ENCODE peak calls at places on chromosomes 16 and 17, in four cellular contexts. One of them, this sample, is unnamed.

GRCh38 chr16:83215417-83216001 is 588.7 kb downstream of the CDH13 start:
- DNase-seq in ovary: no peak
- DNase-seq in tibial nerve: no peak
- DNase-seq in colonic mucosa: peak
- DNase-seq in this sample: no peak

GRCh38 chr16:88787579-88788314 is 2.7 kb upstream of the PIEZO1 start:
- DNase-seq in colonic mucosa: no peak
- DNase-seq in tibial nerve: no peak
- DNase-seq in ovary: no peak
- DNase-seq in this sample: no peak

GRCh38 chr17:74149597-74150427 is 53.7 kb upstream of the RPL38 start:
- DNase-seq in colonic mucosa: peak
- DNase-seq in ovary: no peak
- DNase-seq in tibial nerve: no peak
- DNase-seq in this sample: peak

GRCh38 chr17:75457047-75457654 is 716 bp downstream of the TMEM94 start:
- DNase-seq in ovary: peak
- DNase-seq in colonic mucosa: peak
- DNase-seq in tibial nerve: no peak
- DNase-seq in this sample: no peak

GRCh38 chr16:23293016-23293415 is 9.1 kb upstream of the SCNN1B start:
- DNase-seq in colonic mucosa: no peak
- DNase-seq in ovary: no peak
- DNase-seq in tibial nerve: no peak
- DNase-seq in this sample: no peak

GRCh38 chr17:45111838-45112237 is 20.5 kb downstream of the PLCD3 start:
- DNase-seq in colonic mucosa: no peak
- DNase-seq in tibial nerve: no peak
- DNase-seq in ovary: no peak
- DNase-seq in this sample: no peak

GRCh38 chr17:9837551-9838471 is 12.1 kb downstream of the GLP2R start:
- DNase-seq in colonic mucosa: no peak
- DNase-seq in tibial nerve: peak
- DNase-seq in ovary: peak
- DNase-seq in this sample: no peak

GRCh38 chr17:29747660-29748059 is 124.9 kb upstream of the CORO6 start:
- DNase-seq in ovary: no peak
- DNase-seq in tibial nerve: no peak
- DNase-seq in colonic mucosa: no peak
- DNase-seq in this sample: no peak

GRCh38 chr16:78925071-78925714 is 675.3 kb downstream of the MAF start:
- DNase-seq in tibial nerve: peak
- DNase-seq in ovary: no peak
- DNase-seq in colonic mucosa: peak
- DNase-seq in this sample: no peak

GRCh38 chr17:36493956-36494355 is 7.5 kb downstream of the ZNHIT3 start:
- DNase-seq in ovary: no peak
- DNase-seq in tibial nerve: no peak
- DNase-seq in colonic mucosa: no peak
- DNase-seq in this sample: no peak

GRCh38 chr16:58094791-58095574 is 34.2 kb downstream of the CFAP20 start:
- DNase-seq in tibial nerve: no peak
- DNase-seq in ovary: no peak
- DNase-seq in colonic mucosa: no peak
- DNase-seq in this sample: no peak

GRCh38 chr17:49318438-49318965 is 43.5 kb downstream of the ZNF652 start:
- DNase-seq in colonic mucosa: no peak
- DNase-seq in ovary: no peak
- DNase-seq in tibial nerve: no peak
- DNase-seq in this sample: no peak

GRCh38 chr17:1471931-1472727 is 16.1 kb upstream of the CRK start:
- DNase-seq in colonic mucosa: no peak
- DNase-seq in ovary: no peak
- DNase-seq in tibial nerve: no peak
- DNase-seq in this sample: no peak

GRCh38 chr17:32536736-32537646 is 50.2 kb downstream of the CDK5R1 start:
- DNase-seq in ovary: no peak
- DNase-seq in tibial nerve: no peak
- DNase-seq in colonic mucosa: no peak
- DNase-seq in this sample: no peak

GRCh38 chr16:75483222-75483621 is 12.0 kb downstream of the CHST6 start:
- DNase-seq in tibial nerve: no peak
- DNase-seq in colonic mucosa: no peak
- DNase-seq in ovary: no peak
- DNase-seq in this sample: no peak

GRCh38 chr16:86630471-86630870 is 52.1 kb downstream of the FOXL1 start:
- DNase-seq in tibial nerve: peak
- DNase-seq in colonic mucosa: no peak
- DNase-seq in ovary: no peak
- DNase-seq in this sample: no peak

GRCh38 chr16:25575363-25575762 is 116.4 kb upstream of the HS3ST4 start:
- DNase-seq in tibial nerve: no peak
- DNase-seq in ovary: no peak
- DNase-seq in colonic mucosa: no peak
- DNase-seq in this sample: no peak

GRCh38 chr17:4520881-4521600 is 22.4 kb downstream of the SPNS2 start:
- DNase-seq in colonic mucosa: no peak
- DNase-seq in ovary: no peak
- DNase-seq in tibial nerve: no peak
- DNase-seq in this sample: no peak

GRCh38 chr17:39194985-39195524 is 2.4 kb downstream of the CACNB1 start:
- DNase-seq in ovary: no peak
- DNase-seq in colonic mucosa: no peak
- DNase-seq in tibial nerve: no peak
- DNase-seq in this sample: no peak

GRCh38 chr17:36529121-36529520 is 5.5 kb downstream of the MYO19 start:
- DNase-seq in colonic mucosa: no peak
- DNase-seq in tibial nerve: no peak
- DNase-seq in ovary: no peak
- DNase-seq in this sample: peak

GRCh38 chr16:52546291-52546941 is 527 bp downstream of the TOX3 start:
- DNase-seq in ovary: no peak
- DNase-seq in tibial nerve: no peak
- DNase-seq in colonic mucosa: peak
- DNase-seq in this sample: no peak

GRCh38 chr17:2034157-2034556 is 4.2 kb downstream of the DPH1 start:
- DNase-seq in colonic mucosa: no peak
- DNase-seq in ovary: no peak
- DNase-seq in tibial nerve: no peak
- DNase-seq in this sample: no peak

GRCh38 chr16:5041604-5042133 is 7.9 kb upstream of the NAGPA start:
- DNase-seq in ovary: no peak
- DNase-seq in tibial nerve: no peak
- DNase-seq in colonic mucosa: no peak
- DNase-seq in this sample: no peak

GRCh38 chr17:67322039-67322787 is 44.2 kb downstream of the PSMD12 start:
- DNase-seq in ovary: no peak
- DNase-seq in tibial nerve: no peak
- DNase-seq in colonic mucosa: no peak
- DNase-seq in this sample: no peak

GRCh38 chr16:13480801-13481200 is 439.2 kb upstream of the ERCC4 start:
- DNase-seq in colonic mucosa: no peak
- DNase-seq in ovary: no peak
- DNase-seq in tibial nerve: no peak
- DNase-seq in this sample: no peak

GRCh38 chr17:7882068-7882467 is 6.5 kb upstream of the CHD3 start:
- DNase-seq in ovary: no peak
- DNase-seq in colonic mucosa: no peak
- DNase-seq in tibial nerve: no peak
- DNase-seq in this sample: no peak
- H3K27ac ChIP-seq in ovary: no peak
- H3K27ac ChIP-seq in colonic mucosa: no peak
- H3K27ac ChIP-seq in tibial nerve: peak
- H3K27ac ChIP-seq in this sample: no peak

GRCh38 chr17:43025766-43026537 is 921 bp downstream of the RND2 start:
- DNase-seq in tibial nerve: no peak
- DNase-seq in colonic mucosa: no peak
- DNase-seq in ovary: peak
- DNase-seq in this sample: no peak
- H3K27ac ChIP-seq in tibial nerve: peak
- H3K27ac ChIP-seq in colonic mucosa: no peak
- H3K27ac ChIP-seq in ovary: peak
- H3K27ac ChIP-seq in this sample: peak

GRCh38 chr17:77696720-77697460 is 261.6 kb upstream of the TNRC6C start:
- DNase-seq in colonic mucosa: no peak
- DNase-seq in tibial nerve: no peak
- DNase-seq in ovary: no peak
- DNase-seq in this sample: peak
- H3K27ac ChIP-seq in colonic mucosa: no peak
- H3K27ac ChIP-seq in tibial nerve: no peak
- H3K27ac ChIP-seq in ovary: no peak
- H3K27ac ChIP-seq in this sample: no peak

GRCh38 chr16:30409125-30410060 is 2.0 kb downstream of the ZNF771 start:
- DNase-seq in tibial nerve: peak
- DNase-seq in colonic mucosa: peak
- DNase-seq in ovary: peak
- DNase-seq in this sample: peak
- H3K27ac ChIP-seq in tibial nerve: peak
- H3K27ac ChIP-seq in colonic mucosa: peak
- H3K27ac ChIP-seq in ovary: no peak
- H3K27ac ChIP-seq in this sample: no peak

GRCh38 chr17:7716299-7716886 is 1.2 kb upstream of the DNAH2 start:
- DNase-seq in tibial nerve: no peak
- DNase-seq in ovary: no peak
- DNase-seq in colonic mucosa: no peak
- DNase-seq in this sample: no peak
- H3K27ac ChIP-seq in tibial nerve: no peak
- H3K27ac ChIP-seq in ovary: no peak
- H3K27ac ChIP-seq in colonic mucosa: no peak
- H3K27ac ChIP-seq in this sample: no peak

GRCh38 chr16:81237282-81237681 is 1.2 kb upstream of the BCO1 start:
- DNase-seq in colonic mucosa: peak
- DNase-seq in tibial nerve: no peak
- DNase-seq in ovary: no peak
- DNase-seq in this sample: no peak

GRCh38 chr16:81241706-81242105 is 3.2 kb downstream of the BCO1 start:
- DNase-seq in ovary: no peak
- DNase-seq in colonic mucosa: no peak
- DNase-seq in tibial nerve: no peak
- DNase-seq in this sample: no peak

GRCh38 chr16:81239722-81240121 is 1.2 kb downstream of the BCO1 start:
- DNase-seq in tibial nerve: no peak
- DNase-seq in colonic mucosa: no peak
- DNase-seq in ovary: no peak
- DNase-seq in this sample: no peak

GRCh38 chr16:81237942-81238295 is 570 bp upstream of the BCO1 start:
- DNase-seq in tibial nerve: no peak
- DNase-seq in ovary: no peak
- DNase-seq in colonic mucosa: no peak
- DNase-seq in this sample: no peak

GRCh38 chr16:81238296-81239011 is at the start of gene BCO1:
- DNase-seq in tibial nerve: peak
- DNase-seq in colonic mucosa: peak
- DNase-seq in ovary: no peak
- DNase-seq in this sample: no peak
- H3K27ac ChIP-seq in tibial nerve: peak
- H3K27ac ChIP-seq in colonic mucosa: peak
- H3K27ac ChIP-seq in ovary: peak
- H3K27ac ChIP-seq in this sample: peak

This sample was measured in suprapubic skin.